ENCODE peak calls at places on chromosomes 3 and 15, in eight cellular contexts. G, Z, S, A, H, E, U and M are unnamed samples.

GRCh38 chr3:104206925-104207324 is 1159.8 kb upstream of the ALCAM start:
- DNase-seq in G (no peak), S (no peak), Z (no peak), E (no peak), A (no peak), U (no peak), H (no peak), M (no peak)

GRCh38 chr3:159080236-159080635 is 278.4 kb downstream of the MFSD1 start:
- DNase-seq in E (no peak), S (no peak), A (no peak), H (no peak), G (no peak), U (no peak), Z (no peak), M (no peak)

GRCh38 chr3:57927916-57928315 is 80.3 kb upstream of the FLNB start:
- DNase-seq in S (no peak), A (peak), G (peak), U (no peak), H (no peak), Z (no peak), E (no peak), M (no peak)

GRCh38 chr3:64216706-64217105 is 8.6 kb downstream of the PRICKLE2 start:
- DNase-seq in A (peak), G (peak), U (no peak), Z (no peak), H (no peak), E (no peak), S (no peak), M (peak)

GRCh38 chr3:57968499-57968898 is 39.7 kb upstream of the FLNB start:
- DNase-seq in E (no peak), S (no peak), H (no peak), A (no peak), Z (no peak), G (no peak), U (no peak), M (no peak)

GRCh38 chr3:120743081-120743365 is 479 bp downstream of the GTF2E1 start:
- DNase-seq in S (no peak), H (no peak), E (no peak), Z (no peak), U (no peak), G (no peak), A (no peak), M (no peak)

GRCh38 chr3:55285156-55285555 is 201.9 kb downstream of the WNT5A start:
- DNase-seq in U (no peak), A (no peak), H (no peak), S (no peak), G (no peak), E (no peak), Z (no peak), M (no peak)

GRCh38 chr3:67064105-67064504 is 66.0 kb downstream of the KBTBD8 start:
- DNase-seq in U (no peak), A (peak), S (no peak), E (no peak), H (no peak), G (peak), Z (no peak), M (peak)

GRCh38 chr3:33900809-33901505 is 102.5 kb downstream of the PDCD6IP start:
- DNase-seq in G (peak), U (no peak), S (no peak), Z (no peak), A (peak), E (no peak), H (no peak), M (no peak)

GRCh38 chr3:97559398-97559797 is 205.2 kb upstream of the ARL6 start:
- DNase-seq in A (no peak), G (no peak), H (no peak), Z (no peak), U (no peak), E (no peak), S (no peak), M (no peak)
- TF ChIP-seq CTCF in A (no peak), G (no peak), H (no peak), Z (no peak), U (no peak), E (no peak), S (no peak), M (no peak)

GRCh38 chr15:48132874-48133273 is 12.1 kb downstream of the SLC24A5 start:
- DNase-seq in S (no peak), H (no peak), A (no peak), Z (no peak), E (no peak), G (no peak), U (no peak), M (no peak)
- TF ChIP-seq CTCF in S (no peak), H (no peak), A (no peak), Z (no peak), E (no peak), G (no peak), U (no peak), M (no peak)

GRCh38 chr15:63943829-63944680 is 102.2 kb downstream of the DAPK2 start:
- DNase-seq in A (no peak), Z (no peak), U (no peak), E (no peak), H (no peak), G (no peak), S (no peak), M (no peak)

GRCh38 chr15:63945838-63946298 is 100.4 kb downstream of the DAPK2 start:
- DNase-seq in Z (no peak), U (peak), H (no peak), S (no peak), A (no peak), E (no peak), G (no peak), M (peak)

GRCh38 chr15:63946524-63947065 is 99.7 kb downstream of the DAPK2 start:
- DNase-seq in H (no peak), U (no peak), E (no peak), A (no peak), Z (no peak), G (no peak), S (no peak), M (no peak)

GRCh38 chr15:63944681-63944955 is 101.7 kb downstream of the DAPK2 start:
- DNase-seq in A (no peak), Z (no peak), S (no peak), H (no peak), U (no peak), G (no peak), E (no peak), M (no peak)

GRCh38 chr15:63945005-63945788 is 101.1 kb downstream of the DAPK2 start:
- DNase-seq in Z (peak), E (peak), S (peak), A (peak), G (peak), H (peak), U (peak), M (peak)
- TF ChIP-seq CTCF in Z (peak), E (peak), S (peak), A (peak), G (peak), H (peak), U (peak), M (peak)

GRCh38 chr3:123745184-123745855 is 138.8 kb downstream of the MYLK start:
- DNase-seq in G (peak), A (peak), S (no peak), U (peak), E (no peak), H (no peak), Z (no peak), M (no peak)
- TF ChIP-seq CTCF in G (peak), A (peak), S (no peak), U (no peak), E (peak), H (peak), Z (peak), M (no peak)

DNA sequence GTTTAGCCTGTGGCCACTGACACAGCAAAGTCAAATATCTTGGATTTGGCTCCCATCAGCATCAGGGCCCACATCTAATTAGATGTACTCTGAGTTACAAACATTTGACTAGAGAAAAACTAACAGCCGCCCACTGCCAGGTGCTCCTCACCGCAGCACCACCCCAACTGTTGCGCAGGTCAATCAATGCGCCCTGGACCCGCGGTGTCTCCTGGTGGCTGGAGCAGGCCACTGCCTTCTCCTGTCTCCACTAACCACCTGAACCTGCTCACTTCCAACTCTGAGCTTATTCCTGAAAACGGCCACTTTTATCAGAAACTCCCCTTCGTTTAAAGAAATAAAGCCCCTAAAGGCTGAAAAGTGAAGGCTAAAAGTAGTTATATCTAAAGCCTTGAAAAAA is 4.3 kb downstream of the RIOX2 start:
- DNase-seq in Z (no peak), U (no peak), A (no peak), G (no peak), H (no peak), S (no peak), E (no peak), M (no peak)
- TF ChIP-seq CTCF in Z (no peak), U (no peak), A (peak), G (no peak), H (peak), S (no peak), E (no peak), M (no peak)

GRCh38 chr15:45642203-45642932 is 7.5 kb downstream of the SQOR start:
- DNase-seq in A (peak), S (no peak), G (peak), E (no peak), Z (no peak), U (no peak), H (no peak), M (peak)

GRCh38 chr15:45640610-45641009 is 5.8 kb downstream of the SQOR start:
- DNase-seq in G (peak), Z (no peak), A (peak), U (peak), S (no peak), H (no peak), E (no peak), M (peak)

GRCh38 chr15:45638641-45639040 is 3.8 kb downstream of the SQOR start:
- DNase-seq in A (no peak), G (no peak), E (no peak), H (no peak), U (no peak), S (no peak), Z (no peak), M (no peak)

GRCh38 chr15:45644437-45644836 is 9.6 kb downstream of the SQOR start:
- DNase-seq in A (no peak), G (no peak), U (no peak), H (no peak), S (no peak), Z (no peak), E (no peak), M (no peak)

GRCh38 chr15:45641374-45641778 is 6.5 kb downstream of the SQOR start:
- DNase-seq in S (no peak), A (peak), E (no peak), H (no peak), U (peak), Z (no peak), G (peak), M (peak)
- TF ChIP-seq CTCF in S (no peak), A (peak), E (no peak), H (no peak), U (peak), Z (no peak), G (peak), M (no peak)

GRCh38 chr3:186589115-186589514 is 18.6 kb downstream of the DNAJB11 start:
- DNase-seq in U (peak), A (peak), E (no peak), H (no peak), G (peak), S (no peak), Z (no peak), M (no peak)
- TF ChIP-seq CTCF in U (peak), A (peak), E (peak), H (peak), G (peak), S (no peak), Z (peak), M (no peak)

DNA sequence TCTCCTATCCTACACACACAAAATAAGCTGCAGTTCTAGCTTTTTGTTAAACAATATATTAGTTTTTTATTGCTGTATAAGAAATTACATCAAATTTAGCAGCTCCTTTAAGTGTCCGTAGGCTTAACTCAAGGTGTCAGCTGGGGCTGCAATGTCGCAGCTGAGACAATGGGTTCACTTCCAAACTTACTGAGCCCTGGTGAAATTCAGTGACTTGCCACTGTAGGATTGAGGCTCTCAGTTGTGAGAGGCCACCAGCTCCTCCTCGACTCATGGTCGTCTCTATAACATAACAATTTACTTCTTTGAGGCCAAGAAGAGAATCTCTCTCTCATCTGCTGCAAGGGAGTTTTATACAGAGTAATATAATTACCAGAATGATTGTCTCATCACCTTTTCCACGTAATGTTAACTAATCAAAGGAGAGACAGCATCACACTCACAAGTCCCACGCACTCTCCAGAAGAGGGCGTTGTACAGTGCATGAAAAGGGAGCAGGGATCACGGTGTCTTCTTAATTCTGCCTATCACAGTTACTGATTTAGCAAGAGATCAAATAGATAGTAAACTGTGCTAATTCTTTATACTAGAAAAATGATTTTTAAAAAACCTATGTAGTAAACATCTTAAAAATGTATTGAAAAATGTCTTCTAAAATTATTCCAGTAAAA is 735.6 kb upstream of the GBE1 start:
- DNase-seq in A (no peak), U (peak), E (peak), Z (no peak), S (no peak), G (no peak), H (no peak), M (no peak)
- TF ChIP-seq CTCF in A (no peak), U (peak), E (peak), Z (no peak), S (peak), G (no peak), H (peak), M (no peak)

GRCh38 chr15:74809242-74809641 is 3.4 kb upstream of the LMAN1L start:
- DNase-seq in S (no peak), U (no peak), G (no peak), A (no peak), E (no peak), H (no peak), Z (no peak), M (no peak)
- TF ChIP-seq CTCF in S (no peak), U (no peak), G (no peak), A (no peak), E (no peak), H (no peak), Z (no peak), M (no peak)

GRCh38 chr15:50750227-50750597 is 15.3 kb downstream of the SPPL2A start:
- DNase-seq in Z (no peak), G (no peak), S (no peak), H (no peak), U (no peak), E (no peak), A (peak), M (no peak)

GRCh38 chr15:50753463-50753862 is 12.0 kb downstream of the SPPL2A start:
- DNase-seq in E (no peak), H (no peak), S (no peak), A (peak), Z (no peak), U (no peak), G (peak), M (no peak)

DNA sequence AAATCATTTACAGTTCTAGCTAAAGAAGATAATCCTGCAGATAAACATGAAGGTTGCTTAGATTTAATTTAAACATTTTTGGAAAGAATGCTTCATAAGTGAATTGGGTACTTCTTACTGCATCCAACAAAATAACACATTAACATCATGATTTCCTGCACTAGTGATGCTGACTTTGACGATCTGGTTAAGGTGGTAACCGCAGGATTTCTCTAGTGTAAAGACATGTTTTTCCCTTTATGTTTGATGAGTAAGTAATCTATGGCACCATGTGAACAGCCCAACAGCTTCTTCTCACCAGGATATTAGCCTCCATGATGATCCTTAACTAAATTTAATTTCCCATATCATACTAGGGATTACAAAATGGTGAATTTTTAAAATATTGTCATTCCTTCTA is 14.1 kb downstream of the SPPL2A start:
- DNase-seq in U (no peak), S (no peak), Z (no peak), A (no peak), E (no peak), G (no peak), H (no peak), M (no peak)
- TF ChIP-seq CTCF in U (no peak), S (no peak), Z (no peak), A (no peak), E (no peak), G (no peak), H (no peak), M (no peak)